ENCODE peak calls at places on chromosome X, in eight cellular contexts. W, P, U, T, J, X, O and D are unnamed samples.

GRCh38 chrX:53714580-53715335 is 28.2 kb upstream of the HUWE1 start:
- DNase-seq in W (peak; percentile 39), P (peak; percentile 72), U (no peak), T (peak; percentile 68), J (peak; percentile 66), X (peak; percentile 16), O (no peak), D (no peak)

GRCh38 chrX:49664824-49665223 is 31.0 kb downstream of the PAGE1 start:
- DNase-seq in W (no peak), P (no peak), U (no peak), T (no peak), J (no peak), X (no peak), O (no peak), D (no peak)

GRCh38 chrX:129961180-129962083 is 21.0 kb upstream of the BCORL1 start:
- DNase-seq in W (peak; percentile 77), P (peak; percentile 88), U (peak; percentile 44), T (peak; percentile 85), J (peak; percentile 75), X (peak; percentile 10), O (peak; percentile 54), D (no peak)

GRCh38 chrX:41224606-41225005 is 109.4 kb upstream of the DDX3X start:
- DNase-seq in W (no peak), P (no peak), U (no peak), T (no peak), J (no peak), X (no peak), O (no peak), D (no peak)

GRCh38 chrX:22155126-22155525 is 117.6 kb upstream of the CBLL2 start:
- DNase-seq in W (no peak), P (no peak), U (no peak), T (no peak), J (no peak), X (no peak), O (no peak), D (no peak)

GRCh38 chrX:18390941-18391538 is 34.4 kb upstream of the CDKL5 start:
- DNase-seq in W (peak; percentile 52), P (peak; percentile 65), U (peak; percentile 14), T (peak; percentile 65), J (peak; percentile 83), X (peak; percentile 40), O (peak; percentile 34), D (no peak)

GRCh38 chrX:97876697-97877407 is 993.1 kb downstream of the RPA4 start:
- DNase-seq in W (no peak), P (no peak), U (no peak), T (no peak), J (no peak), X (no peak), O (no peak), D (no peak)

GRCh38 chrX:39591099-39591498 is 506.7 kb downstream of the BCOR start:
- DNase-seq in W (no peak), P (no peak), U (no peak), T (no peak), J (no peak), X (no peak), O (no peak), D (no peak)

GRCh38 chrX:69027181-69028005 is 137.9 kb downstream of the PJA1 start:
- DNase-seq in W (no peak), P (no peak), U (no peak), T (no peak), J (peak; percentile 47), X (peak; percentile 71), O (no peak), D (no peak)

GRCh38 chrX:20224814-20225487 is 41.8 kb downstream of the RPS6KA3 start:
- DNase-seq in W (no peak), P (peak; percentile 3), U (no peak), T (no peak), J (no peak), X (no peak), O (no peak), D (no peak)

GRCh38 chrX:113586281-113586898 is 745.8 kb upstream of the AMOT start:
- DNase-seq in W (no peak), P (no peak), U (no peak), T (no peak), J (no peak), X (no peak), O (no peak), D (peak; percentile 57)

GRCh38 chrX:154809939-154810665 is 4.8 kb upstream of the MPP1 start:
- DNase-seq in W (no peak), P (no peak), U (no peak), T (no peak), J (no peak), X (no peak), O (no peak), D (no peak)

GRCh38 chrX:47146121-47146935 is 1.3 kb downstream of the RBM10 start:
- DNase-seq in W (no peak), P (no peak), U (no peak), T (no peak), J (no peak), X (no peak), O (no peak), D (no peak)

GRCh38 chrX:35890699-35891098 is 28.8 kb upstream of the CFAP47 start:
- DNase-seq in W (no peak), P (peak; percentile 16), U (peak; percentile 46), T (peak; percentile 44), J (peak; percentile 48), X (no peak), O (peak; percentile 17), D (no peak)

GRCh38 chrX:120664081-120664480 is 34.2 kb upstream of the C1GALT1C1 start:
- DNase-seq in W (no peak), P (peak; percentile 49), U (peak; percentile 7), T (no peak), J (no peak), X (no peak), O (no peak), D (no peak)

GRCh38 chrX:129876734-129877395 is 29.1 kb upstream of the UTP14A start:
- DNase-seq in W (no peak), P (no peak), U (peak; percentile 78), T (no peak), J (no peak), X (peak; percentile 3), O (peak; percentile 15), D (no peak)

GRCh38 chrX:110442631-110443030 is 84.0 kb downstream of the RTL9 start:
- DNase-seq in W (no peak), P (peak; percentile 8), U (peak; percentile 54), T (no peak), J (no peak), X (peak; percentile 6), O (peak; percentile 46), D (no peak)
- TF ChIP-seq CTCF in W (no peak), P (peak; percentile 48), U (peak; percentile 33), T (no peak), J (no peak), X (peak; percentile 56), O (no peak), D (peak; percentile 62)

GRCh38 chrX:88437563-88437962 is 309.5 kb upstream of the CPXCR1 start:
- DNase-seq in W (no peak), P (no peak), U (no peak), T (no peak), J (no peak), X (no peak), O (no peak), D (no peak)

GRCh38 chrX:88438209-88438608 is 308.8 kb upstream of the CPXCR1 start:
- DNase-seq in W (no peak), P (no peak), U (no peak), T (no peak), J (no peak), X (no peak), O (no peak), D (no peak)

GRCh38 chrX:88439935-88440334 is 307.1 kb upstream of the CPXCR1 start:
- DNase-seq in W (no peak), P (no peak), U (peak; percentile 85), T (no peak), J (no peak), X (no peak), O (no peak), D (no peak)
- TF ChIP-seq CTCF in W (no peak), P (no peak), U (no peak), T (no peak), J (no peak), X (no peak), O (no peak), D (no peak)

DNA sequence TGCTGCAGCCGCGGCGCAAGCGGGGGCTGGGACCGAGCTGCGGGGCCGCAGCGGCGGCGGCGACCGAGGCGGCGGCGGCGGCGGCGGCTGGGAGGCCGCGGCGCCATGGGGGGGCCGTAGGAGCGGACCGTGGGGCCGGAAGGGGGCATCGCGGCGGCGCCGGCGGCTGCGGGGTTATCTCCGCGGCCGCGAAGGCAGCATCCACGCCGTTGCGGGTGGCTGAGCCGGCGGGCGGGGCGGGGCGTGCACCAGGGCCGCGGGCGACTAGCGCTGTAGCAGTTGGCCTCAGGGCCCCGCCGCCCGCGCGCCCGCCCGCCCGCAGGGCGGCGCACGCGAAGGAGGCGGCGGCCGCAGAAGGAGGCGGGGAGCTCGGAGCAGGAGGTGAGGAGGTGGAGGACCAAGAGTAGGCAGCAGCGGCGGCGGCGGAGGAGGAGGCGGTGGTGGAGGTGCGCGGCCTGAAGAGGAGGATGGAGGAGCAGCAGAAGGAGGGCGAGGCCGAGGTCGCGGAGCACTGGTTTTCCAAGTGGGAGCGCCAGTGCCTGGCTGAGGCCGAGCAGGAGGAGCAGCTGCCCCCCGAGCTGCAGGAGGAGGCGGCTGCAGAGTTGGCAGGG is 126.1 kb upstream of the CXorf66 start:
- DNase-seq in W (no peak), P (no peak), U (no peak), T (peak; percentile 67), J (peak; percentile 36), X (no peak), O (peak; percentile 1), D (peak; percentile 90)
- TF ChIP-seq CTCF in W (no peak), P (no peak), U (no peak), T (no peak), J (no peak), X (no peak), O (peak; percentile 14), D (no peak)

GRCh38 chrX:139834879-139835278 is 98.0 kb downstream of the ATP11C start:
- DNase-seq in W (no peak), P (no peak), U (no peak), T (no peak), J (no peak), X (no peak), O (no peak), D (no peak)

GRCh38 chrX:139832728-139833309 is 100.0 kb downstream of the ATP11C start:
- DNase-seq in W (no peak), P (no peak), U (no peak), T (no peak), J (no peak), X (no peak), O (no peak), D (no peak)

GRCh38 chrX:139831017-139831416 is 101.8 kb downstream of the ATP11C start:
- DNase-seq in W (no peak), P (no peak), U (no peak), T (no peak), J (no peak), X (no peak), O (no peak), D (no peak)

GRCh38 chrX:139828830-139829229 is 104.0 kb downstream of the ATP11C start:
- DNase-seq in W (no peak), P (no peak), U (no peak), T (no peak), J (no peak), X (no peak), O (no peak), D (no peak)

GRCh38 chrX:139831689-139832456 is 101.0 kb downstream of the ATP11C start:
- DNase-seq in W (no peak), P (no peak), U (no peak), T (no peak), J (no peak), X (peak; percentile 24), O (no peak), D (no peak)
- TF ChIP-seq CTCF in W (no peak), P (no peak), U (no peak), T (no peak), J (no peak), X (no peak), O (no peak), D (no peak)